ENCODE peak calls at places on chromosomes 2 and 18, in four cellular contexts. Y is ovary, B is PC-9, G is right cardiac atrium. P is an unnamed sample. For H3K4me1 and H3K27me3, the result is how much of the 10 kb centered on the place peaks cover.

GRCh38 chr2:171579481-171579880 is 57.2 kb downstream of the CYBRD1 start:
- DNase-seq in Y (no peak), B (no peak), G (no peak), P (no peak)

GRCh38 chr2:47457268-47457667 is 54.3 kb downstream of the MSH2 start:
- DNase-seq in G (no peak), B (no peak), Y (no peak), P (no peak)

GRCh38 chr2:26577442-26578433 is 63.4 kb downstream of the CIB4 start:
- DNase-seq in Y (peak), G (peak), B (peak), P (peak)

GRCh38 chr2:70995227-70995729 is 605 bp upstream of the TEX261 start:
- DNase-seq in G (no peak), B (peak), Y (no peak), P (no peak)

GRCh38 chr2:232479341-232480200 is 8.1 kb downstream of the ECEL1 start:
- DNase-seq in B (no peak), G (peak), Y (peak), P (peak)

GRCh38 chr18:10374195-10374594 is 80.2 kb upstream of the APCDD1 start:
- DNase-seq in Y (no peak), G (no peak), B (no peak), P (no peak)

GRCh38 chr2:8090748-8091700 is 590.8 kb upstream of the ID2 start:
- DNase-seq in G (peak), B (no peak), Y (peak), P (peak)

GRCh38 chr2:5121677-5122076 is 570.5 kb upstream of the SOX11 start:
- DNase-seq in B (no peak), G (no peak), Y (no peak), P (no peak)

GRCh38 chr2:113707106-113707505 is 49.3 kb downstream of the SLC35F5 start:
- DNase-seq in B (peak), Y (no peak), G (no peak), P (no peak)

GRCh38 chr18:72867721-72868665 is at the start of gene NETO1:
- DNase-seq in G (peak), Y (no peak), B (no peak), P (no peak)

GRCh38 chr2:170943041-170943440 is 14.0 kb downstream of the GORASP2 start:
- DNase-seq in Y (no peak), B (no peak), G (no peak), P (no peak)

GRCh38 chr2:1051075-1051474 is 100.4 kb downstream of the SNTG2 start:
- DNase-seq in G (no peak), B (no peak), Y (no peak), P (no peak)

GRCh38 chr2:63614448-63614968 is 25.7 kb downstream of the MDH1 start:
- DNase-seq in G (no peak), B (peak), Y (no peak), P (no peak)

GRCh38 chr2:69059731-69060290 is 46.8 kb downstream of the ANTXR1 start:
- DNase-seq in B (no peak), G (no peak), Y (no peak), P (no peak)

GRCh38 chr2:59196511-59196910 is 955.4 kb upstream of the FANCL start:
- DNase-seq in B (no peak), Y (no peak), G (no peak), P (no peak)

GRCh38 chr2:197938555-197938954 is 134.2 kb downstream of the PLCL1 start:
- DNase-seq in Y (no peak), B (no peak), G (no peak), P (no peak)

GRCh38 chr2:74860521-74860920 is 26.6 kb downstream of the HK2 start:
- DNase-seq in B (no peak), G (no peak), Y (no peak), P (no peak)

GRCh38 chr18:55449412-55450140 is 138.4 kb downstream of the TCF4 start:
- DNase-seq in G (no peak), Y (no peak), B (no peak), P (no peak)

GRCh38 chr2:98805412-98806265 is 74.7 kb upstream of the MGAT4A start:
- DNase-seq in Y (no peak), G (no peak), B (peak), P (no peak)

GRCh38 chr2:99278793-99279291 is 22.2 kb downstream of the LYG1 start:
- DNase-seq in G (no peak), Y (peak), B (peak), P (no peak)

GRCh38 chr2:178949584-178949983 is 100.4 kb downstream of the CCDC141 start:
- DNase-seq in Y (no peak), G (no peak), B (no peak), P (no peak)

GRCh38 chr2:120912101-120912985 is 176.7 kb downstream of the GLI2 start:
- DNase-seq in G (peak), Y (peak), B (no peak), P (peak)

GRCh38 chr2:102841107-102841840 is 79.4 kb downstream of the TMEM182 start:
- DNase-seq in Y (no peak), G (peak), B (no peak), P (peak)

GRCh38 chr2:29425866-29426265 is 310.7 kb downstream of the CLIP4 start:
- DNase-seq in G (no peak), B (no peak), Y (no peak), P (no peak)

GRCh38 chr2:66833036-66833435 is 398.1 kb downstream of the MEIS1 start:
- DNase-seq in B (no peak), G (no peak), Y (no peak), P (no peak)

GRCh38 chr2:62305421-62306176 is 109.7 kb downstream of the B3GNT2 start:
- DNase-seq in B (peak), G (no peak), Y (no peak), P (no peak)

GRCh38 chr18:78741381-78742340 is 238.0 kb upstream of the SALL3 start:
- DNase-seq in Y (peak), B (no peak), G (no peak), P (no peak)

GRCh38 chr18:37471619-37472018 is 94.0 kb downstream of the CELF4 start:
- DNase-seq in Y (no peak), G (no peak), B (no peak), P (no peak)

GRCh38 chr2:161138429-161138828 is 21.8 kb upstream of the TANK start:
- DNase-seq in B (no peak), G (no peak), Y (no peak), P (no peak)

GRCh38 chr2:233458826-233459225 is 104.5 kb downstream of the DGKD start:
- DNase-seq in G (peak), Y (no peak), B (no peak), P (no peak)

GRCh38 chr2:240920783-240921231 is 14.7 kb downstream of the CROCC2 start:
- DNase-seq in Y (peak), G (peak), B (no peak), P (peak)

GRCh38 chr18:63132819-63133200 is 186.8 kb downstream of the BCL2 start:
- DNase-seq in G (no peak), B (no peak), Y (no peak), P (no peak)
- H3K4me3 ChIP-seq in G (no peak), B (no peak), Y (no peak), P (no peak)

DNA sequence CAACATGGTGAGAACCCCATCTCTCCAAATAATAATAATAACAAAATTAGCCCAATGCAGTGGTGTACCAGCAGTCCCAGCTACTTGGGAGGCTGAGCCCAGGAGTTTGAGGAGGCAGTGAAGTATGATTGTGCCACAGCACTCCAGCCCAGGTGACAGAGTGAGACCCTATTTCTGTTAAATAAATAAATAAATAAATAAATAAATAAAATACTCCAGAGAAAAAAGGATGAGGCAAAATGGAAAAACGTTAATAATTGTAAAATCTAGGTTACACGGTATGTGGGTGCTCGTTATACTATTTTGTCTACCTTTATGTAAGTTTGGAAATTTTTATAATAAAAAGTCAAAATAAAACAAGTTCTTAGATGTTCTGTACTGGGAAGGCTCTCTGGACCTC is 8.6 kb upstream of the EMX1 start:
- DNase-seq in Y (no peak), G (no peak), B (no peak), P (no peak)
- H3K4me1 ChIP-seq in Y (under half), G (under half), B (under half), P (under half)

DNA sequence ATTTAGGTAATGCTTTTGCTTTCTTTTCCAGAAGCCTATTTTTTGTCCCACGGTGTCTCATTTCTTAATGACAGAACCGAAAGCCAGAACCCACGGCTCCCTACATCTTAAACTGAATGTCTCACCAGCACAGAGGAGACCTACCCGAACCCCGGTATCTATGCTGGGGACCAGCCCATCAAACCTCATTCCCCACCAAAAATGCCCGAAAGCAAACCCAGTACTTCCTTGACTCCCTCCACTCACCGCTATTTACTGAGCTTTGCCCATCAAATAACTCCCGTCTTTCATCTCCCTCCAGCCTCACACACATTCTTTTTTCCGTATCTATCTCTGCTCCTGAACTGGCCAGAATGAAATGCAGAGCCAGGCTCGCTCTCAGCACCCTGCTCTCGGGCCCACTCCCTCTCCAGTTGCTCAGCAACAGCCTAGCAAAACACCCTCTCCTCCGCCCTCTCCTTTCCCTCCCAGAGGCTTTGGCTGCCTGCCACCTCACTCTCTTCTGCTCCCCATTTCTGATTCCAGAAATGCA is 4.1 kb downstream of the IGFBP5 start:
- DNase-seq in Y (peak), B (peak), G (peak), P (peak)
- H3K27me3 ChIP-seq in Y (under half), B (under half), G (under half), P (under half)

GRCh38 chr2:237096911-237097310 is 11.2 kb downstream of the COPS8 start:
- DNase-seq in Y (no peak), G (no peak), B (no peak), P (no peak)

GRCh38 chr2:237096201-237096600 is 10.5 kb downstream of the COPS8 start:
- DNase-seq in B (no peak), Y (no peak), G (no peak), P (no peak)

GRCh38 chr2:237097911-237098702 is 12.4 kb downstream of the COPS8 start:
- DNase-seq in G (no peak), Y (no peak), B (peak), P (no peak)

GRCh38 chr2:237099804-237100203 is 14.1 kb downstream of the COPS8 start:
- DNase-seq in B (no peak), Y (no peak), G (no peak), P (no peak)

GRCh38 chr2:237097326-237097910 is 11.7 kb downstream of the COPS8 start:
- DNase-seq in G (no peak), Y (no peak), B (no peak), P (no peak)
- H3K4me3 ChIP-seq in G (no peak), Y (no peak), B (no peak), P (no peak)

GRCh38 chr2:46225150-46225480 is 72.1 kb upstream of the EPAS1 start:
- DNase-seq in Y (no peak), G (no peak), B (no peak), P (no peak)
- H3K4me1 ChIP-seq in Y (under half), G (under half), B (under half), P (under half)

GRCh38 chr18:63000839-63001238 is 285.5 kb downstream of the PHLPP1 start:
- DNase-seq in Y (no peak), B (no peak), G (no peak), P (no peak)

GRCh38 chr18:62999392-62999791 is 284.1 kb downstream of the PHLPP1 start:
- DNase-seq in B (no peak), Y (peak), G (no peak), P (peak)

GRCh38 chr18:62999921-63000320 is 284.6 kb downstream of the PHLPP1 start:
- DNase-seq in Y (no peak), B (no peak), G (no peak), P (no peak)

GRCh38 chr18:62996552-62996951 is 281.2 kb downstream of the PHLPP1 start:
- DNase-seq in Y (no peak), B (no peak), G (no peak), P (no peak)

GRCh38 chr18:62998443-62998842 is 283.1 kb downstream of the PHLPP1 start:
- DNase-seq in Y (no peak), G (no peak), B (no peak), P (no peak)
- H3K27me3 ChIP-seq in Y (under half), G (under half), B (under half), P (under half)

DNA sequence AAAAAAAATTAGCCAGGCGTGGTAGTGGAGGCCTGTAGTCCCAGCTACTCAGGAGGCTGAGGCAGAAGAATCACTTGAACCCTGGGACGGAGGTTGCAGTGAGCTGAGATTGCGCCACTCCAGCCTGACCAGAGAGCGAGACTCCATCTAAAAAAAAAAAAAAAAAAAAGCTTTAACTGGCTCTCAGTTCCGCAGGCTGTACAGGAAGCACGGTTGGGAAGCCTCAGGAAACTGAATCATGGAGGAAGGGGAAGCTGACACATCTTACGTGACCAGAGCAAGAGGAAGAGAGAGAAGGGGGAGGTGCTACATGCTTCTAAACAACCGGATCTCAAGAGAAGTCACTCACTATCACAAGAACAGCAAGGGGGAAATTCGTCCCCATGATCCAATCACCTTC is 505.6 kb upstream of the SLC8A1 start:
- DNase-seq in G (no peak), Y (no peak), B (no peak), P (peak)
- H3K4me3 ChIP-seq in G (no peak), Y (no peak), B (no peak), P (no peak)

GRCh38 chr2:144511945-144512344 is 8.0 kb downstream of the ZEB2 start:
- DNase-seq in B (no peak), G (no peak), Y (no peak), P (no peak)

GRCh38 chr2:144515425-144515693 is 4.6 kb downstream of the ZEB2 start:
- DNase-seq in G (no peak), B (no peak), Y (no peak), P (no peak)

GRCh38 chr2:144512421-144513272 is 7.3 kb downstream of the ZEB2 start:
- DNase-seq in G (no peak), Y (no peak), B (no peak), P (no peak)

GRCh38 chr2:144514731-144515424 is 5.0 kb downstream of the ZEB2 start:
- DNase-seq in G (peak), Y (no peak), B (no peak), P (no peak)

DNA sequence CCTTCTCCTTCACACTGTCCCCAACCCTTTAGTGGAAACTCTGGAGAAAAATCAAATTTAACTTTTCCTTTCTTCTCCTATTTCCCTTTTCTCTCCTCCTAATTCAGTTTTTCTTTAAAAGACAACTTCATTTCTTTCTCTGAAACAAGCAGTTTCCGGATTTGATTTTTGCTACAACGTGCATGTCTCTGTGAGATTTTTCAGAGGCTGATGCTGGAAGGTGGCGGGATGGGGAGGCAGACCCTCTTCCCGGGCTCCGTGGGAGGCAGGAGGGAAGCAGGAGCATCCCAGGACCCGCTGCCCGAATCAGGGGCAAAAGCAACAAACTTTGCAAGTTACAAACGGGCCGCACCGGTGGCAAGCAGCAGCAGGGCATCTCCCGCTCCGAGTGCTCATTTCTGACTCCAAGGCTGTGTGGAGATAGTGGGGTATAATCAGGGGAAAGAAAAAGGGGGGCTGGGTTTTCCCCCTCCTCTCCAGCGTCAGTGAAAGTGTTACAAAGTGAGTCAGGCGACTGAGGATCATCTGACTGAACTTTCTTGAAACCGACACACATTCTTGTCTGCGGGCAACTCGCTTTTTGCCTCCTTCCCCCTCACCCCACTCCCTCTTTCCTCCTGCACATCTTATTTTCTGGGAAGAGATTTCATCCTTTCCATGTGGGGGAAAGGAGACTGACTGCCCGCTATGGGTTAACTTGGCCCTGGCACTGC is 6.4 kb downstream of the ZEB2 start:
- DNase-seq in B (no peak), G (peak), Y (peak), P (no peak)
- H3K4me1 ChIP-seq in B (under half), G (under half), Y (under half), P (half or more)

GRCh38 chr18:45448871-45449270 is 166.4 kb upstream of the SLC14A2 start:
- DNase-seq in B (no peak), Y (no peak), G (no peak), P (no peak)

GRCh38 chr18:45447364-45448265 is 167.7 kb upstream of the SLC14A2 start:
- DNase-seq in Y (no peak), G (no peak), B (no peak), P (no peak)

DNA sequence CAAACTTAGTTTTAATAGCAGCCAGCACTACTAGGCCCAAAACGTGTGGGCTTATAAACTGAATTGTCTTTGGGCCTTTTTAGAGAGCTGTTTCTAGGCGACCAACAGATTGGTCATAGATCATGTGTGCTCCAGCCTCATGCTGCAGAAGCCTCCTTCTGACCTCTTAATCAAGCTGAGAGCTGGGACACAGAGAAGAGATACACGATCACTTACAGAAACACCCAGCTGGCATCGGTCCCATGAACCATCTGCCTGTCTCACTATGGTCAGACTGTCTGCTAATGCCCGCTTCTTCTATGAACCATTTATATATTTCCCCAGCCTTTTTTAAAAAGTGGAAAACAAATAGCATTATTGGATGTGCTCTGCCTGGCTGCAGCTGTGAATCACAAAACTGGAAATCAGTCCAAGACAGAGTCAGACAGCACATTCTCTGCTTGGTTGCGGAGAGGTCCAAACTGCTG is 165.5 kb upstream of the SLC14A2 start:
- DNase-seq in Y (peak), G (peak), B (no peak), P (peak)
- H3K27me3 ChIP-seq in Y (under half), G (under half), B (under half), P (under half)

P was measured in left ventricle myocardium inferior.